ENCODE peak calls at places on chromosomes 4 and X, in ten cellular contexts. U is nephron progenitor cell; A is fibroblast of the aortic adventitia; G is A549; W is neural crest cell; D is stomach; S is cardiac fibroblast; O is cardiac muscle cell; J is Peyer's patch; N is CD8-positive, alpha-beta T cell. X is an unnamed sample.

GRCh38 chr4:145732895-145733880 is 53.2 kb downstream of the C4orf51 start:
- DNase-seq in D (peak), W (peak), G (peak), U (peak), A (peak), N (peak), J (peak), O (peak), S (peak), X (peak)

GRCh38 chr4:121654738-121655137 is 42.0 kb downstream of the ANXA5 start:
- DNase-seq in A (no peak), G (no peak), S (no peak), W (no peak), D (no peak), N (no peak), U (no peak), J (no peak), O (no peak), X (no peak)

GRCh38 chrX:88439935-88440334 is 307.1 kb upstream of the CPXCR1 start:
- DNase-seq in S (no peak), A (no peak), N (no peak), W (no peak), U (no peak), J (no peak), D (no peak), O (no peak), G (no peak), X (no peak)

GRCh38 chrX:107827137-107827831 is 1.6 kb downstream of the MID2 start:
- DNase-seq in G (no peak), N (no peak), S (peak), D (no peak), O (no peak), U (no peak), W (no peak), A (peak), J (no peak), X (no peak)

GRCh38 chr4:73593631-73594241 is 26.5 kb downstream of the RASSF6 start:
- DNase-seq in G (peak), O (peak), S (peak), U (no peak), J (no peak), W (peak), D (no peak), A (peak), N (no peak), X (no peak)

GRCh38 chr4:152460488-152460887 is 75.4 kb downstream of the FBXW7 start:
- DNase-seq in N (no peak), J (no peak), D (no peak), U (no peak), A (peak), W (no peak), O (no peak), S (peak), G (peak), X (no peak)

GRCh38 chrX:140724337-140725105 is 15.0 kb downstream of the LINC00632 start:
- DNase-seq in O (no peak), A (no peak), G (no peak), S (no peak), W (no peak), D (no peak), N (no peak), U (no peak), J (no peak), X (no peak)

GRCh38 chrX:19824603-19825002 is 62.8 kb downstream of the SH3KBP1 start:
- DNase-seq in J (no peak), G (no peak), S (no peak), N (peak), O (no peak), A (no peak), W (no peak), D (no peak), U (no peak), X (no peak)

GRCh38 chrX:107743995-107744394 is 31.6 kb downstream of the TSC22D3 start:
- DNase-seq in U (no peak), J (no peak), S (no peak), N (no peak), W (no peak), A (no peak), O (no peak), G (no peak), D (no peak), X (no peak)

GRCh38 chrX:132040066-132040465 is 17.0 kb downstream of the STK26 start:
- DNase-seq in W (no peak), A (no peak), D (no peak), G (no peak), O (no peak), J (no peak), U (no peak), S (no peak), N (no peak), X (no peak)

GRCh38 chrX:147183161-147183560 is 368.6 kb upstream of the CXorf51A start:
- DNase-seq in U (no peak), S (no peak), A (no peak), G (no peak), D (no peak), W (no peak), N (no peak), J (no peak), O (no peak), X (no peak)

GRCh38 chrX:48278958-48279357 is 23.8 kb downstream of the SSX1 start:
- DNase-seq in G (peak), J (no peak), O (no peak), W (no peak), A (no peak), D (no peak), U (no peak), N (no peak), S (no peak), X (no peak)

GRCh38 chr4:133270021-133270570 is 121.0 kb downstream of the PCDH10 start:
- DNase-seq in U (no peak), O (no peak), D (no peak), G (no peak), W (no peak), J (no peak), S (no peak), N (no peak), A (peak), X (no peak)

GRCh38 chr4:101304916-101305315 is 42.4 kb downstream of the PPP3CA start:
- DNase-seq in N (no peak), W (no peak), A (peak), U (no peak), J (no peak), O (no peak), D (no peak), G (no peak), S (peak), X (no peak)

GRCh38 chr4:87882861-87883260 is 50.1 kb downstream of the MEPE start:
- DNase-seq in A (peak), O (no peak), U (no peak), J (no peak), N (no peak), D (no peak), G (no peak), S (no peak), W (no peak), X (no peak)

GRCh38 chr4:84451546-84451945 is 47.5 kb downstream of the NKX6-1 start:
- DNase-seq in O (no peak), N (no peak), S (peak), U (no peak), J (no peak), A (peak), G (peak), D (no peak), W (no peak), X (no peak)

GRCh38 chrX:120456973-120457372 is 12.1 kb downstream of the LAMP2 start:
- DNase-seq in G (no peak), J (no peak), W (no peak), S (no peak), D (no peak), U (no peak), A (peak), N (no peak), O (no peak), X (no peak)

GRCh38 chrX:46628406-46629371 is 55.1 kb downstream of the CHST7 start:
- DNase-seq in U (no peak), O (no peak), D (no peak), G (no peak), S (peak), J (peak), A (peak), N (no peak), W (no peak), X (no peak)

GRCh38 chrX:65451663-65452062 is 82.9 kb downstream of the LAS1L start:
- DNase-seq in N (no peak), G (peak), A (peak), J (no peak), W (peak), S (peak), D (no peak), O (peak), U (peak), X (no peak)

GRCh38 chrX:49877397-49878101 is 1.7 kb upstream of the USP27X start:
- DNase-seq in N (no peak), D (peak), S (no peak), G (no peak), U (no peak), J (no peak), A (no peak), W (no peak), O (no peak), X (no peak)

GRCh38 chr4:71004281-71004851 is 10.9 kb downstream of the DCK start:
- DNase-seq in N (peak), D (no peak), A (no peak), S (no peak), W (no peak), J (peak), U (peak), G (no peak), O (peak), X (no peak)

GRCh38 chrX:48509245-48509590 is 426 bp downstream of the PORCN start:
- DNase-seq in A (no peak), W (no peak), O (no peak), N (peak), G (no peak), S (no peak), D (no peak), J (no peak), U (no peak), X (no peak)

GRCh38 chr4:153153339-153153851 is 50.8 kb upstream of the TRIM2 start:
- DNase-seq in A (peak), S (peak), D (peak), U (peak), O (peak), W (peak), N (peak), G (peak), J (peak), X (no peak)

GRCh38 chrX:140274761-140275525 is 229.9 kb downstream of the SOX3 start:
- DNase-seq in D (no peak), N (no peak), W (no peak), G (no peak), A (peak), J (no peak), O (no peak), U (no peak), S (peak), X (no peak)

GRCh38 chrX:105894721-105895120 is 72.4 kb downstream of the NRK start:
- DNase-seq in J (no peak), D (no peak), W (no peak), O (no peak), G (no peak), N (no peak), A (no peak), S (peak), U (no peak), X (no peak)

GRCh38 chrX:22063284-22063683 is 31.2 kb downstream of the PHEX start:
- DNase-seq in G (no peak), O (no peak), W (peak), A (no peak), U (peak), S (peak), N (no peak), J (peak), D (no peak), X (no peak)

GRCh38 chr4:102825261-102826071 is 1.9 kb downstream of the UBE2D3 start:
- DNase-seq in N (peak), D (no peak), G (peak), S (peak), A (peak), W (peak), O (peak), U (peak), J (no peak), X (no peak)

GRCh38 chr4:185915817-185916216 is 103.8 kb upstream of the SORBS2 start:
- DNase-seq in N (no peak), W (no peak), G (no peak), A (no peak), O (no peak), D (no peak), U (no peak), S (no peak), J (no peak), X (no peak)

GRCh38 chr4:146521543-146522097 is at the start of gene SLC10A7:
- DNase-seq in S (peak), D (peak), A (peak), G (peak), U (peak), O (peak), N (peak), J (peak), W (peak), X (peak)

GRCh38 chrX:150058728-150059127 is 120.4 kb upstream of the EOLA2 start:
- DNase-seq in S (no peak), G (no peak), D (no peak), N (no peak), U (no peak), W (no peak), A (no peak), O (no peak), J (no peak), X (no peak)

GRCh38 chrX:11499076-11500044 is 166.4 kb downstream of the ARHGAP6 start:
- DNase-seq in G (no peak), J (no peak), N (no peak), S (peak), O (no peak), W (no peak), A (peak), U (no peak), D (no peak), X (no peak)

GRCh38 chr4:168019019-168019651 is 73.2 kb upstream of the ANXA10 start:
- DNase-seq in J (no peak), G (no peak), A (peak), O (no peak), N (no peak), D (no peak), W (no peak), S (peak), U (no peak), X (no peak)

GRCh38 chr4:55503164-55503563 is 43.5 kb downstream of the CLOCK start:
- DNase-seq in O (no peak), S (peak), W (no peak), J (no peak), D (no peak), A (peak), N (no peak), G (peak), U (no peak), X (no peak)

GRCh38 chr4:121233982-121234381 is 69.9 kb upstream of the TNIP3 start:
- DNase-seq in N (no peak), D (no peak), G (no peak), J (no peak), S (no peak), U (no peak), A (no peak), O (no peak), W (no peak), X (no peak)

GRCh38 chr4:6746721-6747689 is 31.0 kb downstream of the BLOC1S4 start:
- DNase-seq in J (peak), O (no peak), U (no peak), A (peak), G (peak), S (peak), D (peak), W (no peak), N (no peak), X (no peak)

GRCh38 chrX:95509474-95509873 is 1175.2 kb upstream of the DIAPH2 start:
- DNase-seq in D (no peak), S (no peak), G (no peak), A (no peak), N (no peak), W (no peak), J (no peak), U (no peak), O (no peak), X (no peak)

DNA sequence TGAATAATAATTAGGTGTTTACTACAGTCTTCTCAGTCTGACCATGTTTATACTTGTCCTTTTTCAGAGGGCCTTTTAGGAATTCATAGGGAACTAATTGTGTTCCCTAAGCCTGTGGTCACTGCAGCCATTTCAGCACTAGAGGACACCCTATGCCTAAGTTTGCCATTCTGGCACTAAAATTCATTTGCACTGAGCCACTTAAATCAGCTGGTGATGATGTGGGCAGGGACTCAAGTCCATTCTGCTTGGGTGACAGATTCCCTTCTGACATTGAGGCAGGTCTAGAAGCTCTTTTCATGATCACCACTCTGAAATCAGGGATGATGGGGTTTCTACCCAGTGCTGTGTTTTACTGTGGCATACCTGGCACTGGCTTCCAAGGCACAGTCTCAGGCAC is 1178.9 kb upstream of the DIAPH2 start:
- DNase-seq in O (peak), S (no peak), J (no peak), G (no peak), U (no peak), W (no peak), N (no peak), A (no peak), D (no peak), X (no peak)
- TF ChIP-seq CTCF in O (no peak), S (no peak), J (no peak), G (no peak), U (peak), W (peak), N (no peak), A (no peak), D (no peak), X (no peak)

GRCh38 chr4:4871267-4872147 is 12.0 kb downstream of the MSX1 start:
- DNase-seq in W (no peak), D (no peak), S (no peak), U (peak), G (no peak), O (no peak), N (no peak), A (no peak), J (no peak), X (no peak)

GRCh38 chr4:4870493-4871266 is 11.2 kb downstream of the MSX1 start:
- DNase-seq in J (no peak), U (no peak), S (no peak), W (no peak), A (no peak), D (no peak), O (no peak), N (no peak), G (no peak), X (no peak)

GRCh38 chr4:4869731-4870483 is 10.4 kb downstream of the MSX1 start:
- DNase-seq in W (no peak), O (peak), S (no peak), N (no peak), G (no peak), D (no peak), A (no peak), U (peak), J (no peak), X (no peak)

GRCh38 chr4:4874254-4874653 is 14.8 kb downstream of the MSX1 start:
- DNase-seq in O (no peak), N (no peak), S (no peak), W (no peak), J (no peak), U (no peak), G (no peak), D (no peak), A (no peak), X (no peak)

GRCh38 chr4:4872148-4872903 is 12.9 kb downstream of the MSX1 start:
- DNase-seq in W (no peak), N (no peak), J (no peak), A (no peak), O (peak), G (no peak), U (peak), S (no peak), D (no peak), X (no peak)
- TF ChIP-seq CTCF in W (no peak), N (no peak), J (no peak), A (peak), O (no peak), G (no peak), U (no peak), S (no peak), D (no peak), X (no peak)

GRCh38 chrX:24242649-24243556 is 71.0 kb downstream of the SUPT20HL2 start:
- DNase-seq in A (peak), S (peak), N (no peak), D (peak), J (peak), U (no peak), W (no peak), G (peak), O (no peak), X (no peak)

GRCh38 chrX:24245201-24245600 is 68.7 kb downstream of the SUPT20HL2 start:
- DNase-seq in S (peak), O (no peak), A (peak), N (no peak), G (peak), U (no peak), D (no peak), W (no peak), J (no peak), X (no peak)

GRCh38 chrX:24243692-24244091 is 70.2 kb downstream of the SUPT20HL2 start:
- DNase-seq in D (no peak), O (no peak), S (peak), J (no peak), A (peak), G (no peak), U (no peak), N (no peak), W (no peak), X (no peak)

DNA sequence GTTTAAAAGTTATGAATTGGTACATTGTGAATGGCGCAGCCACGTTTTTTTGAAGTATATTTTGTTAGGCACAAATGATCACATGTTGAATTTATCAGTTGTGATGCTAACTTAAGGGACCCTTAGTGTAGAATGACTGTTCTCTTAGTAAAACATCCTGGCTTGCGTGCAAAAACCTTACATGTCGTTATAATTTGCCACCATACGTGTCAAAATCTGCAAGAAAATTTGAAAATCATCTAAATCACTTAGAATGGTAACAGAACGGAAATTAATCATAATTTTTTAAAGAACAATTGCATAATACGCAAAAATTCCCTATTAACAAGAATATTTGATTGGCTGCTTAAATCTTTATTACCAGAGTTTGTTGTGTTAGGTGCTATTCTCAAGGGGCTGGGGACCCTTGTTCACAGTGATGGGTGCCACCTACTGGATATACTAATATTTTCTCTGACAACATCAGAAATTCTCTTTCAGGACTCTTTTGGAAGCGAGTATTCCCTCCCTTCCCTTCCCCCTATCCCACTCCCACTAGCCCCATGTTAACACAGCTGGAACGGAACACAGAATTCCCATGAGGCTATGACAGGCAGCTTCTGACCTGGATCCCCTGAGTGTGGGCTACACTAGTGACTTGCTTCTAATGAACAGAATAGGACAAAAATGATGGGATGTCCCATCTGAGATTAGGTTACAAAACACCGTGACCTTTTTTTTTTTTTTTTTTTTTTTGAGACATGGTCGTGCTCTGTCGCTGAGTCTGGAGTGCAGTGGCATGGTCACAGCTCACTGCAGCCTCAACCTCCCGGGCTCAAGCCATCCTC is 71.8 kb downstream of the SUPT20HL2 start:
- DNase-seq in G (peak), D (no peak), S (peak), N (no peak), U (peak), O (peak), W (no peak), J (no peak), A (peak), X (no peak)
- TF ChIP-seq CTCF in G (peak), D (peak), S (peak), N (no peak), U (peak), O (peak), W (peak), J (peak), A (peak), X (no peak)

GRCh38 chrX:109049903-109050302 is 313.5 kb upstream of the IRS4 start:
- DNase-seq in W (no peak), J (no peak), U (no peak), D (no peak), N (no peak), G (no peak), S (no peak), O (no peak), A (no peak), X (no peak)
- TF ChIP-seq CTCF in W (peak), J (no peak), U (peak), D (no peak), N (no peak), G (no peak), S (peak), O (peak), A (no peak), X (no peak)

DNA sequence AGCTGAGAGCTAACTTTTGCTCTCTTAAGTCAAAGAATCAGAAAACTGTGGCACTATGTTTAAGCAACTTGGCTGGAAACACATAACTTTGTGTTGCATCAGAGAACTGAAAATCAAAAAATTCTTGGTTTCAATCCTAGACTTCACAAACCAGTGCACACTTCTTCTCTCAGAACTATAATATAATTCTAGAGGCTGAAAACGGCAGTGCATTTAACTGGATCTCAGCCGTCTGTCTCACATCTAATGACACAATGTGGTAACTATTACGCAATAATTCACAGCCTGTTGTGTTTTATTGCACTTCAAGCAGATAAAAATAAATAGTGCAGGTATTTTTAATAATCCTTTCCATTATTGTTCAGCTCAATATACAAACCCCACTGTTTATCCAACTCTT is 260.6 kb upstream of the DIAPH2 start:
- DNase-seq in D (no peak), G (no peak), J (no peak), O (no peak), S (peak), W (no peak), U (no peak), A (peak), N (no peak), X (no peak)
- TF ChIP-seq CTCF in D (no peak), G (no peak), J (no peak), O (no peak), S (no peak), W (no peak), U (no peak), A (no peak), N (no peak), X (no peak)

GRCh38 chr4:56626963-56627362 is 54.1 kb downstream of the HOPX start:
- DNase-seq in G (no peak), S (no peak), A (no peak), N (no peak), O (no peak), J (no peak), D (peak), U (no peak), W (no peak), X (no peak)
- TF ChIP-seq CTCF in G (no peak), S (peak), A (no peak), N (no peak), O (peak), J (no peak), D (peak), U (no peak), W (no peak), X (no peak)

X was measured in omental fat pad.